ENCODE peak calls at places on chromosomes 5 and 9, in five cellular contexts. C is endothelial cell of umbilical vein, P is SK-N-SH, K is transverse colon, X is prostate gland. Q is an unnamed sample. For H3K9me3, the result is how much of the 10 kb centered on the place peaks cover.

GRCh38 chr5:156394642-156395393 is 67.9 kb downstream of the SGCD start:
- DNase-seq in K (no peak), X (no peak), C (no peak), P (no peak), Q (no peak)

GRCh38 chr5:33370135-33370472 is 70.7 kb upstream of the TARS1 start:
- DNase-seq in C (no peak), P (no peak), X (no peak), K (no peak), Q (no peak)

GRCh38 chr5:67453526-67453925 is 256.9 kb upstream of the CD180 start:
- DNase-seq in X (no peak), P (no peak), C (peak), K (no peak), Q (no peak)

GRCh38 chr5:129664336-129664937 is 83.5 kb upstream of the MINAR2 start:
- DNase-seq in P (peak), K (peak), X (no peak), C (peak), Q (no peak)

GRCh38 chr5:98993512-98993911 is 64.7 kb upstream of the CHD1 start:
- DNase-seq in K (no peak), P (no peak), X (no peak), C (no peak), Q (no peak)

GRCh38 chr5:53580547-53580946 is 20.1 kb downstream of the NDUFS4 start:
- DNase-seq in X (no peak), C (no peak), P (no peak), K (no peak), Q (no peak)

GRCh38 chr5:24623018-24623417 is 21.8 kb downstream of the CDH10 start:
- DNase-seq in X (no peak), P (no peak), K (no peak), C (no peak), Q (no peak)

GRCh38 chr9:20286154-20286553 is 336.1 kb downstream of the MLLT3 start:
- DNase-seq in P (no peak), X (no peak), C (no peak), K (no peak), Q (no peak)

GRCh38 chr5:1161832-1162229 is 39.6 kb upstream of the SLC6A19 start:
- DNase-seq in K (peak), P (peak), C (no peak), X (peak), Q (peak)

GRCh38 chr5:1540831-1541661 is 17.3 kb upstream of the LPCAT1 start:
- DNase-seq in C (no peak), K (no peak), P (no peak), X (no peak), Q (no peak)

GRCh38 chr9:104805441-104805840 is 41.5 kb downstream of the NIPSNAP3B start:
- DNase-seq in P (no peak), K (no peak), X (no peak), C (no peak), Q (no peak)

GRCh38 chr5:174108765-174109164 is 63.3 kb downstream of the NSG2 start:
- DNase-seq in X (no peak), P (no peak), C (no peak), K (no peak), Q (no peak)

GRCh38 chr5:181234116-181234454 is 9.6 kb downstream of the RACK1 start:
- DNase-seq in C (no peak), P (peak), K (no peak), X (no peak), Q (no peak)

GRCh38 chr5:126858441-126858840 is 81.5 kb downstream of the LMNB1 start:
- DNase-seq in K (no peak), C (no peak), P (no peak), X (no peak), Q (no peak)

GRCh38 chr5:55037046-55037771 is 13.2 kb downstream of the GZMK start:
- DNase-seq in P (no peak), C (peak), X (no peak), K (peak), Q (no peak)

GRCh38 chr5:59361454-59361853 is 532.1 kb downstream of the PDE4D start:
- DNase-seq in C (no peak), P (no peak), K (no peak), X (no peak), Q (no peak)

GRCh38 chr5:150266807-150267408 is 22.7 kb downstream of the CAMK2A start:
- DNase-seq in K (no peak), P (peak), X (no peak), C (no peak), Q (no peak)

GRCh38 chr9:38038307-38039089 is 30.5 kb downstream of the SHB start:
- DNase-seq in X (no peak), K (no peak), P (peak), C (peak), Q (no peak)

GRCh38 chr9:93683331-93684134 is 107.1 kb downstream of the PHF2 start:
- DNase-seq in C (no peak), X (peak), K (peak), P (peak), Q (peak)

GRCh38 chr5:2378976-2379375 is 372.5 kb downstream of the IRX2 start:
- DNase-seq in C (no peak), K (no peak), X (no peak), P (no peak), Q (no peak)

GRCh38 chr5:87126869-87127268 is 140.8 kb upstream of the RASA1 start:
- DNase-seq in K (no peak), X (no peak), C (no peak), P (no peak), Q (no peak)

GRCh38 chr5:85972539-85972938 is 645.2 kb upstream of the COX7C start:
- DNase-seq in K (no peak), X (no peak), C (no peak), P (no peak), Q (no peak)

GRCh38 chr9:85404911-85405580 is 336.7 kb downstream of the AGTPBP1 start:
- DNase-seq in C (no peak), K (no peak), P (no peak), X (no peak), Q (no peak)

GRCh38 chr5:139277171-139277570 is 16.4 kb upstream of the MATR3 start:
- DNase-seq in C (peak), X (no peak), K (no peak), P (no peak), Q (no peak)

GRCh38 chr9:87086536-87086935 is 139.2 kb upstream of the GAS1 start:
- DNase-seq in K (no peak), P (no peak), C (no peak), X (no peak), Q (no peak)

GRCh38 chr5:147611483-147611882 is 101.6 kb upstream of the DPYSL3 start:
- DNase-seq in C (no peak), K (no peak), X (no peak), P (no peak), Q (no peak)

DNA sequence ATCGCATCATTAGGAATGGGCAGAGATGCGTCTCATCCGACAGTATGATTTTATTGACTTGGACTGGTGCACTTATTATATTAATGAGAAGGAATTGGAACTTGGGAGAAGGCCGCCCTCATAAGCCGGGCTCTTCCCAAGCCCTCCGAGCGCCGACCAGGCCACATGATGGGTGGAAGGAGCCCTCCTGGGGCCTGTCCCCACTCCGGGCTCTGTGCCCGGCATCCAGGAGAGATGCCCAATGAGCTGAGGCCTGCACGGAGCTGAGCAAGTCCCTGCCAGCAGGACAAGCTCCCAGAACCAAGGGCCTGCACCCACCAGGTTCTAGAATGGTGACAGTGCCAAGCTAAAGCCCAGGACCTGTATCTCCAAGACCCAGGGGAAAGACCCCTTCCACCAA is 71.6 kb downstream of the NEK6 start:
- DNase-seq in P (no peak), C (no peak), K (no peak), X (no peak), Q (no peak)
- TF ChIP-seq POLR2AphosphoS5 in P (no peak), C (no peak), K (no peak), X (no peak), Q (no peak)

DNA sequence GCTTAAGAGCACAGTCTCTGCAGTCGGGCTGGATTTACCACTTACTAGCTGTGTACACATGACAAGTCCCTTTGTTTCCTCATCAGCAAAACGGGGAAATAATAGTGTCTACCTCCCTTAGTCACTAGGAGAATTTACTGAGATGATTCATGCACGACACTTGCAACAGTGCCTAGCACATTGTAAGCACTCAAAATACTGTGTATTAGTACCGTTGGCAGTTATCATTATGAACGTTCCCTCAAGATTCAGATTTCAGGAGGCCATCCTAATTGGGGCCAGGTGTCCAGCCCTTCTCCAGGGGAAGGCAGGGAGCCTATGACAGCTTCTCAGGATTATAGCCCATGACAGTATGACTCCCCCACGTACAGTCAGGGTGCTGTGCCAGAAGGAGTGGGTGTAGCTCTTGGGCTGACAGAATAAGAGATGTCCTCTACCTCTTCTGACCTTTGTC is 164.3 kb downstream of the DOCK2 start:
- DNase-seq in C (no peak), P (no peak), X (no peak), K (no peak), Q (no peak)
- TF ChIP-seq CTCF in C (no peak), P (no peak), X (no peak), K (no peak), Q (no peak)

GRCh38 chr9:130419521-130420035 is 25.2 kb upstream of the ASS1 start:
- DNase-seq in P (no peak), C (no peak), X (no peak), K (no peak), Q (no peak)
- H3K9me3 ChIP-seq in P (under half), C (under half), X (under half), K (under half), Q (under half)

GRCh38 chr9:133032171-133032570 is 1.4 kb downstream of the GTF3C5 start:
- DNase-seq in X (no peak), C (no peak), P (no peak), K (no peak), Q (no peak)

GRCh38 chr9:133031130-133031422 is 279 bp downstream of the GTF3C5 start:
- DNase-seq in C (no peak), X (no peak), P (no peak), K (no peak), Q (no peak)

GRCh38 chr9:133029994-133030316 is 842 bp upstream of the GTF3C5 start:
- DNase-seq in C (peak), X (no peak), P (no peak), K (no peak), Q (no peak)

GRCh38 chr9:133030317-133031129 is at the start of gene GTF3C5:
- DNase-seq in P (peak), K (peak), C (peak), X (peak), Q (peak)

DNA sequence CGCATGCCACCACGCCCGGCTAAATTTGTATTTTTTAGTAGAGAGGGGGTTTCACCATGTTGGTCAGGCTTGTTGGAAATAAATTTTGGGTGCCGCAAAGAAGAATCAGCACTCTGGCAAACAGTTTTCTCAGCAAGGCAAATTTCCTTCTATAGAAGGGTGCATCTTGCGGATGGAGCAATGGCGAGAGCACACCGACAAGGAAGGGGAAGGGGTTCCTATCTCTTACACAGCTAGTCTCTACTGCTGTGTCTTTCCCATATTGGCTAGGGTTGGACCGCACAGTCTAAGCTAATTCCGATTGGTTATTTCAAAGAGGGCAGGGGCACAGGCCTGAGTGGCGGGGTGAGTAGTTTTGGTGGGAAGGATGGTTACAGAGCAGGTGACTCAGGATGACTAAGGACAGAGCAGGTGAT is 707 bp downstream of the GTF3C5 start:
- DNase-seq in K (no peak), P (no peak), X (no peak), C (no peak), Q (no peak)
- TF ChIP-seq POLR2AphosphoS5 in K (no peak), P (no peak), X (no peak), C (no peak), Q (no peak)

GRCh38 chr5:31768784-31769183 is 129.9 kb downstream of the PDZD2 start:
- DNase-seq in P (no peak), K (no peak), C (no peak), X (no peak), Q (no peak)
- TF ChIP-seq CTCF in P (no peak), K (no peak), C (no peak), X (no peak), Q (no peak)

DNA sequence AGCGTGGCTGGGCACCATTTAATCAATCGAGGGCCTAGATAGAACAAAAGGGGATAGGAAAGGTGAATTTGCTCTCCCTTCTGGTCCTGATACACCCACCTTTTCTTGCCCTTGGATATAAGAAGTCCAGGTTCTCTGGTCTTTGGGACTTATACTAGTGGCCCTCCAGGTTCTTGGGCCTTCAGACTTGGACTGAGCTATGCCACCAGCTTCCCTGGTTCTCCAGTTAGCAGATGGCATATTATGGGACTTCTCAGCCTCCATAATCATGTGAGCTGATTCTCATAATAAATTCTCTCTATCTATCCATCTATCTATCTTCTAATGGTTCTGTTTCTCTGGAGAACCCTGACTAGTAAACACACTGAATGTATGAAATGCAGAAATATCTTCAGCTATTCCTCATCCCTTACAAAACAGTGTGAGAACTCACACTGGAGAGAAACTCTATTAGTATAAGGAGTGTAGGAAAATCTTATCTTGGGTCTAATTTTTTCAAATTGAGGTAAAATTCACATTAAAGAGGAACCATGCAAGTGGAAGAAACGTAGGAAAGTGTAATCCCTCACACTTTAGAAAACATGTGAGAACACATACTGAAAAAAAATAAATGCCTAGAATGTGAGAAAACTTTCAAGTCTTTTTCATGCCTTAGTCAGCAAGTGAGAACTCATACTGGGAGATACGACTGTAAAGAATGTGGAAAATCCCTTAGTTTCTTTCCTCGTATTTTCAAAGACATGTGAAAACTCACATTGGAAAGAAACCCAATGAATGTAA is 15.5 kb downstream of the PCDHB15 start:
- DNase-seq in C (peak), X (no peak), K (no peak), P (no peak), Q (no peak)
- H3K9me3 ChIP-seq in C (under half), X (under half), K (half or more), P (half or more), Q (half or more)

GRCh38 chr9:75239176-75239575 is 150.9 kb downstream of the OSTF1 start:
- DNase-seq in K (no peak), P (no peak), C (no peak), X (no peak), Q (no peak)
- TF ChIP-seq POLR2AphosphoS5 in K (no peak), P (no peak), C (no peak), X (no peak), Q (peak)

DNA sequence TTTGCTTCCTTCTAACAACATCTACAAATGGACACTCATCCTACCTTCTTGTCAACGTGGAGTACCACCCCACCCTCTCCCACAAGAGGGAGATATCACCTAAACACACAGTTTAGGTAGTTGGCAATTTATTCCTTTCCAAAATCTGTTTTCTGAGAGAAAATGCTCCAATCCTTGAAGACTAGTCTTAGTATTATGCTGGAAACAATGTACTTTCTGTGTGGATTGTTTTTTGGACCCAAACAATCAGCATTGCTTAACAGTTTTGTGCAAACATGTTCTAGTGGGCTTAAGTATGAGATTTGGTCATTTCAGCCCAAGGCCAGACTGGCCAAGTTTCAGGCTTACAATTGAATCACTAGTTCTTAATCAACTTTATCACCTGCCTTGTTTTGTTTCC is 359.1 kb downstream of the ARHGEF28 start:
- DNase-seq in P (peak), K (no peak), X (no peak), C (peak), Q (peak)
- TF ChIP-seq CTCF in P (peak), K (peak), X (no peak), C (peak), Q (no peak)

GRCh38 chr9:40913096-40913719 is 215.3 kb downstream of the FOXD4L6 start:
- DNase-seq in K (no peak), C (no peak), X (no peak), P (no peak), Q (no peak)
- H3K9me3 ChIP-seq in K (half or more), C (under half), X (under half), P (under half), Q (half or more)

GRCh38 chr9:120842685-120843485 is at the start of gene PSMD5:
- DNase-seq in P (peak), C (peak), X (peak), K (peak), Q (peak)
- TF ChIP-seq POLR2AphosphoS5 in P (peak), C (peak), X (peak), K (peak), Q (peak)

Q was measured in breast epithelium.